ENCODE peak calls at places on chromosome 3, in ten cellular contexts. B is fibroblast of villous mesenchyme; T is central memory CD8-positive, alpha-beta T cell; E is stimulated activated CD8-positive, alpha-beta memory T cell treated with anti-CD3 and anti-CD28 coated beads, Interleukin-12 subunit alpha, Interleukin-12 subunit beta, amount 100 ng/mL, for 1 hour; N is activated CD8-positive, alpha-beta memory T cell treated with anti-CD3 and anti-CD28 coated beads for 4 hours; F is heart left ventricle; Q is NCI-H1105 treated with DMSO at 0.1 percent for 48 hours; U is glutamatergic neuron; Y is nephron progenitor cell; A is ovary. M is an unnamed sample.

GRCh38 chr3:172630316-172630715 is 80.6 kb downstream of the NCEH1 start:
- DNase-seq in A (no peak), B (no peak), Q (no peak), F (no peak), U (no peak), E (no peak), N (no peak), T (no peak), Y (no peak), M (no peak)

GRCh38 chr3:155664922-155665695 is 79.8 kb downstream of the PLCH1 start:
- DNase-seq in Y (no peak), E (no peak), Q (no peak), T (no peak), A (peak; percentile 67), F (peak; percentile 65), U (no peak), N (no peak), B (peak; percentile 94), M (no peak)

GRCh38 chr3:110254591-110254990 is 817.0 kb upstream of the NECTIN3 start:
- DNase-seq in E (no peak), U (no peak), Q (no peak), N (no peak), B (no peak), F (no peak), A (no peak), T (no peak), Y (no peak), M (no peak)

GRCh38 chr3:13501056-13501455 is 20.9 kb downstream of the HDAC11 start:
- DNase-seq in Y (no peak), F (no peak), U (no peak), N (no peak), E (no peak), A (no peak), T (no peak), Q (no peak), B (no peak), M (no peak)

GRCh38 chr3:171054231-171054630 is 27.7 kb upstream of the SLC2A2 start:
- DNase-seq in N (no peak), U (no peak), B (no peak), Q (no peak), T (no peak), A (no peak), E (no peak), F (no peak), Y (no peak), M (no peak)

GRCh38 chr3:150253622-150254021 is 154.5 kb upstream of the TSC22D2 start:
- DNase-seq in Y (no peak), B (no peak), N (no peak), A (no peak), E (no peak), T (no peak), Q (peak; percentile 87), F (peak; percentile 27), U (no peak), M (no peak)

GRCh38 chr3:44883999-44884431 is 9.6 kb downstream of the TGM4 start:
- DNase-seq in N (no peak), Q (no peak), U (no peak), B (peak; percentile 89), F (no peak), A (no peak), T (no peak), E (no peak), Y (no peak), M (no peak)

GRCh38 chr3:13533823-13534435 is 15.0 kb upstream of the FBLN2 start:
- DNase-seq in T (no peak), Y (no peak), N (no peak), A (no peak), E (no peak), Q (no peak), U (no peak), B (no peak), F (no peak), M (no peak)

GRCh38 chr3:172125963-172126403 is 86.6 kb downstream of the FNDC3B start:
- DNase-seq in N (no peak), F (peak; percentile 75), B (peak; percentile 77), E (no peak), Y (no peak), A (no peak), Q (no peak), U (no peak), T (no peak), M (no peak)

GRCh38 chr3:169633789-169634188 is 29.7 kb downstream of the MECOM start:
- DNase-seq in E (no peak), U (no peak), A (no peak), N (no peak), F (no peak), B (no peak), Y (no peak), Q (no peak), T (no peak), M (no peak)

GRCh38 chr3:55514962-55515361 is 27.9 kb upstream of the WNT5A start:
- DNase-seq in N (no peak), T (no peak), A (no peak), Y (no peak), B (no peak), Q (no peak), F (no peak), E (no peak), U (no peak), M (no peak)

GRCh38 chr3:132399054-132399929 is 18.0 kb upstream of the DNAJC13 start:
- DNase-seq in B (peak; percentile 68), N (no peak), F (no peak), U (no peak), A (no peak), T (no peak), Y (peak; percentile 39), E (no peak), Q (peak; percentile 61), M (no peak)

GRCh38 chr3:192490720-192491119 is 236.6 kb downstream of the FGF12 start:
- DNase-seq in U (no peak), N (no peak), F (no peak), Q (no peak), A (no peak), Y (no peak), T (no peak), E (no peak), B (no peak), M (no peak)

GRCh38 chr3:133437391-133438093 is 37.7 kb downstream of the BFSP2 start:
- DNase-seq in Y (no peak), U (no peak), T (no peak), E (no peak), F (no peak), Q (peak; percentile 60), B (no peak), A (no peak), N (no peak), M (no peak)

GRCh38 chr3:114756506-114757279 is 390.4 kb downstream of the ZBTB20 start:
- DNase-seq in T (no peak), F (peak; percentile 27), A (no peak), E (no peak), Q (no peak), U (no peak), N (no peak), B (peak; percentile 35), Y (no peak), M (no peak)

GRCh38 chr3:40827942-40828688 is 303.4 kb downstream of the ZNF621 start:
- DNase-seq in E (no peak), B (peak; percentile 33), Q (no peak), F (peak; percentile 52), U (no peak), Y (no peak), T (no peak), N (no peak), A (no peak), M (no peak)

M was measured in T-cell.